ENCODE peak calls at places on chromosomes 4 and X, in six cellular contexts. A is IMR-90, F is Peyer's patch, B is GM12892, X is adrenal gland, Y is H1. C is an unnamed sample.

GRCh38 chr4:53987761-53988171 is 76.6 kb downstream of the CHIC2 start:
- DNase-seq in A (peak; percentile 81), F (no peak), B (no peak), X (no peak), Y (no peak), C (peak; percentile 16)

GRCh38 chr4:152138451-152138850 is 377.6 kb upstream of the GATB start:
- DNase-seq in A (no peak), F (no peak), B (no peak), X (no peak), Y (no peak), C (no peak)

GRCh38 chrX:91435465-91435864 is 826 bp downstream of the PABPC5 start:
- DNase-seq in A (no peak), F (no peak), B (no peak), X (peak; percentile 23), Y (no peak), C (no peak)

GRCh38 chrX:10393899-10394298 is 226.5 kb downstream of the MID1 start:
- DNase-seq in A (peak; percentile 10), F (no peak), B (no peak), X (no peak), Y (no peak), C (no peak)

GRCh38 chrX:6384391-6384790 is 150.5 kb downstream of the VCX3A start:
- DNase-seq in A (no peak), F (no peak), B (no peak), X (no peak), Y (no peak), C (no peak)

GRCh38 chrX:68273887-68274286 is 159.4 kb downstream of the OPHN1 start:
- DNase-seq in A (peak; percentile 17), F (no peak), B (no peak), X (no peak), Y (no peak), C (no peak)

GRCh38 chr4:156584100-156584499 is 387.5 kb downstream of the PDGFC start:
- DNase-seq in A (no peak), F (no peak), B (no peak), X (no peak), Y (no peak), C (no peak)

GRCh38 chr4:185587444-185588161 is 52.3 kb upstream of the PDLIM3 start:
- DNase-seq in A (peak; percentile 68), F (no peak), B (peak; percentile 58), X (no peak), Y (peak; percentile 77), C (no peak)

GRCh38 chr4:51931461-51931860 is 88.5 kb downstream of the DCUN1D4 start:
- DNase-seq in A (no peak), F (no peak), B (no peak), X (no peak), Y (no peak), C (no peak)

GRCh38 chrX:155544886-155545285 is 67.9 kb downstream of the TMLHE start:
- DNase-seq in A (no peak), F (no peak), B (no peak), X (no peak), Y (no peak), C (no peak)

GRCh38 chrX:108299101-108299591 is 139.1 kb downstream of the COL4A6 start:
- DNase-seq in A (peak; percentile 46), F (no peak), B (no peak), X (no peak), Y (no peak), C (no peak)

GRCh38 chr4:21386166-21386780 is 562.3 kb downstream of the KCNIP4 start:
- DNase-seq in A (no peak), F (no peak), B (no peak), X (no peak), Y (no peak), C (no peak)

GRCh38 chr4:121112530-121112929 is 40.2 kb upstream of the NDNF start:
- DNase-seq in A (no peak), F (no peak), B (no peak), X (no peak), Y (no peak), C (no peak)

DNA sequence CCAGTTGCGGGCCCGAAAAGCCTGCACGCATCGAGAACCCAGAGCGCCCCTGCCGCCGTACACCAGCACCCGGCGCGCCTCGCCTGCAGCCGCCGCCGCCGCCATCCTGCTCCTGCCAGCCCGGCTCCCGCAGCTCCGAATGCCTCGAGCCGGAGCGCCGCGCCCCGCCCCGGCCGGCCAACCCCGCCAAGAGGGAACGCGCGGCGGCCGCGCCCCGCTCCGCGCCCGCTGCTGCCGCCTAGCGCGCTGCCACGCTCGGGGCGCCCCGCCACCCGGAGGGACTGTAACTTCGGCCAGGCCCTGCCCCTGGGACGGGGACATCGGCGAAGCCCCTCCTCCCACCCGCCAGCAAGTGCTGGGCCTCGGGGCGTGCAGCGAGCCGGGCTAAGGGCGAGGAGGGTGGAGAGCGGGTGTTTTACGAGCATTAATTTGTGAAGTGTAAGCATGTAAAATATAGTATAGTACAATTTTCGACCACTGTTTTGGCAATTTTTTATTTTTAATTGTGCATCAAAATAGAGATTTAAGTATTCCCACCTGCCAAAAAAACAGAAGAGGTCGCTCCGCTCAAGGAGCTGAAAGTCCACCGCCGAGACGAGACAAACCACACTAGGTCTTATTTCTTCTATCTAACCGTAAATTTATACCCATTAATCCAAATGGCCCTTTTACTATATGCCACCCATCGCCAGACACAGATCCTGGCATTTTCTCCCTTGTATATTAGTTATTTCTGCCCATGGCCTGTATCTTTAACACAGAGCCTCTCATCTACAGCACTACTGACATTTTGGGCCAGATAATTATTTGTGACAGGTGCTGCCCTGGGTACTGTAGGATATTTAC is at the start of gene QDPR:
- DNase-seq in A (peak; percentile 50), F (peak; percentile 87), B (peak; percentile 52), X (peak; percentile 87), Y (peak; percentile 85), C (peak; percentile 61)
- TF ChIP-seq POLR2A in A (no peak), F (peak; percentile 27), B (no peak), X (peak; percentile 67), Y (no peak), C (peak; percentile 56)

GRCh38 chrX:41273638-41274037 is 60.3 kb upstream of the DDX3X start:
- DNase-seq in A (no peak), F (no peak), B (no peak), X (no peak), Y (no peak), C (no peak)

GRCh38 chrX:41276661-41277506 is 57.1 kb upstream of the DDX3X start:
- DNase-seq in A (no peak), F (no peak), B (no peak), X (no peak), Y (no peak), C (no peak)

GRCh38 chrX:41275661-41276609 is 58.0 kb upstream of the DDX3X start:
- DNase-seq in A (peak; percentile 57), F (peak; percentile 65), B (peak; percentile 64), X (peak; percentile 85), Y (peak; percentile 62), C (peak; percentile 34)
- TF ChIP-seq POLR2A in A (no peak), F (no peak), B (no peak), X (no peak), Y (peak; percentile 16), C (peak; percentile 21)

GRCh38 chrX:78104447-78105176 is 564 bp downstream of the PGK1 start:
- DNase-seq in A (peak; percentile 31), F (peak; percentile 63), B (peak; percentile 8), X (peak; percentile 58), Y (no peak), C (peak; percentile 18)
- TF ChIP-seq POLR2A in A (peak; percentile 30), F (no peak), B (no peak), X (no peak), Y (no peak), C (no peak)

GRCh38 chrX:30147996-30148643 is 67.2 kb upstream of the MAGEB2 start:
- DNase-seq in A (no peak), F (no peak), B (no peak), X (no peak), Y (no peak), C (no peak)
- TF ChIP-seq POLR2A in A (no peak), F (no peak), B (no peak), X (no peak), Y (no peak), C (no peak)

GRCh38 chrX:51292421-51292820 is 40.2 kb upstream of the NUDT10 start:
- DNase-seq in A (no peak), F (no peak), B (no peak), X (no peak), Y (no peak), C (no peak)
- TF ChIP-seq POLR2A in A (no peak), F (no peak), B (no peak), X (no peak), Y (no peak), C (no peak)

GRCh38 chrX:48800574-48801280 is 1.1 kb upstream of the HDAC6 start:
- DNase-seq in A (no peak), F (no peak), B (no peak), X (no peak), Y (no peak), C (no peak)
- TF ChIP-seq POLR2A in A (no peak), F (no peak), B (no peak), X (no peak), Y (no peak), C (no peak)

GRCh38 chr4:40197879-40198689 is 1.3 kb downstream of the RHOH start:
- DNase-seq in A (no peak), F (no peak), B (no peak), X (no peak), Y (no peak), C (no peak)
- TF ChIP-seq POLR2A in A (no peak), F (no peak), B (peak; percentile 55), X (no peak), Y (no peak), C (no peak)

GRCh38 chrX:134985479-134985878 is 5.3 kb upstream of the SMIM10 start:
- DNase-seq in A (no peak), F (no peak), B (no peak), X (no peak), Y (no peak), C (no peak)

GRCh38 chrX:134990475-134991473 is at the start of gene SMIM10:
- DNase-seq in A (peak; percentile 79), F (peak; percentile 56), B (peak; percentile 19), X (peak; percentile 67), Y (peak; percentile 55), C (peak; percentile 69)
- TF ChIP-seq POLR2A in A (no peak), F (no peak), B (no peak), X (no peak), Y (no peak), C (peak; percentile 30)

GRCh38 chr4:676871-677235 is 2.5 kb downstream of the MYL5 start:
- DNase-seq in A (no peak), F (no peak), B (no peak), X (no peak), Y (no peak), C (no peak)

GRCh38 chr4:677431-678293 is 3.3 kb downstream of the MYL5 start:
- DNase-seq in A (no peak), F (peak; percentile 91), B (no peak), X (peak; percentile 42), Y (no peak), C (no peak)

GRCh38 chr4:679571-680083 is 5.3 kb downstream of the MYL5 start:
- DNase-seq in A (no peak), F (no peak), B (no peak), X (no peak), Y (no peak), C (no peak)

GRCh38 chr4:678765-679481 is 4.6 kb downstream of the MYL5 start:
- DNase-seq in A (no peak), F (no peak), B (no peak), X (no peak), Y (no peak), C (no peak)

GRCh38 chr4:678331-678734 is 4.0 kb downstream of the MYL5 start:
- DNase-seq in A (no peak), F (no peak), B (no peak), X (no peak), Y (no peak), C (no peak)
- TF ChIP-seq POLR2A in A (no peak), F (no peak), B (no peak), X (no peak), Y (no peak), C (no peak)